ENCODE peak calls at places on chromosomes 12 and 14, in four cellular contexts. A is BJ, S is NCI-H1694 treated with DMSO at 0.1 percent for 48 hours, E is astrocyte of the cerebellum. B is an unnamed sample.

GRCh38 chr14:102764220-102764671 is 13.0 kb upstream of the TRAF3 start:
- DNase-seq in A (no peak), S (no peak), E (no peak), B (no peak)

GRCh38 chr12:9866786-9867379 is 2.3 kb downstream of the CLEC2B start:
- DNase-seq in A (no peak), S (no peak), E (no peak), B (no peak)

GRCh38 chr12:62720661-62721330 is 214.2 kb downstream of the PPM1H start:
- DNase-seq in A (no peak), S (peak), E (no peak), B (no peak)

GRCh38 chr12:54879132-54879531 is 24.8 kb downstream of the MUCL1 start:
- DNase-seq in A (no peak), S (no peak), E (no peak), B (no peak)

GRCh38 chr14:88005978-88006851 is 1.3 kb downstream of the GPR65 start:
- DNase-seq in A (no peak), S (no peak), E (no peak), B (no peak)

GRCh38 chr14:76920572-76921175 is 94.5 kb downstream of the LRRC74A start:
- DNase-seq in A (no peak), S (peak), E (no peak), B (no peak)

GRCh38 chr12:52675301-52675701 is 4.9 kb downstream of the KRT1 start:
- DNase-seq in A (no peak), S (no peak), E (no peak), B (no peak)

GRCh38 chr12:117255386-117255785 is 65.1 kb upstream of the FBXO21 start:
- DNase-seq in A (no peak), S (no peak), E (no peak), B (no peak)

GRCh38 chr12:41473441-41473840 is 285.3 kb downstream of the PDZRN4 start:
- DNase-seq in A (no peak), S (no peak), E (no peak), B (no peak)

GRCh38 chr14:72753879-72754400 is 140.0 kb downstream of the DPF3 start:
- DNase-seq in A (no peak), S (no peak), E (no peak), B (no peak)

GRCh38 chr14:106538193-106538592 is 1011.8 kb downstream of the TMEM121 start:
- DNase-seq in A (no peak), S (no peak), E (no peak), B (no peak)

GRCh38 chr12:123897221-123897620 is 75.4 kb downstream of the CCDC92 start:
- DNase-seq in A (peak), S (no peak), E (peak), B (no peak)

GRCh38 chr14:54567224-54567633 is 301 bp downstream of the SAMD4A start:
- DNase-seq in A (no peak), S (no peak), E (no peak), B (no peak)

GRCh38 chr12:130456375-130457199 is 118.9 kb downstream of the PIWIL1 start:
- DNase-seq in A (no peak), S (peak), E (no peak), B (no peak)

GRCh38 chr12:53927220-53928029 is 11.2 kb upstream of the HOXC13 start:
- DNase-seq in A (no peak), S (no peak), E (no peak), B (no peak)

GRCh38 chr12:41604830-41605229 is 416.7 kb downstream of the PDZRN4 start:
- DNase-seq in A (no peak), S (no peak), E (no peak), B (no peak)

GRCh38 chr12:27573972-27574371 is 50.0 kb downstream of the PPFIBP1 start:
- DNase-seq in A (peak), S (no peak), E (peak), B (no peak)

GRCh38 chr14:57976701-57977100 is 110.8 kb upstream of the SLC35F4 start:
- DNase-seq in A (no peak), S (no peak), E (no peak), B (no peak)

GRCh38 chr12:72094490-72094889 is 155.8 kb downstream of the TPH2 start:
- DNase-seq in A (no peak), S (no peak), E (no peak), B (no peak)

GRCh38 chr14:63893701-63894458 is 41.1 kb downstream of the SYNE2 start:
- DNase-seq in A (peak), S (no peak), E (peak), B (no peak)

GRCh38 chr14:62126885-62127478 is 364.8 kb downstream of the SNAPC1 start:
- DNase-seq in A (no peak), S (peak), E (peak), B (no peak)

GRCh38 chr12:120467439-120467838 is 2.1 kb downstream of the SRSF9 start:
- DNase-seq in A (no peak), S (no peak), E (no peak), B (no peak)

GRCh38 chr14:99668998-99669314 is 15.1 kb upstream of the CYP46A1 start:
- DNase-seq in A (no peak), S (no peak), E (no peak), B (no peak)

GRCh38 chr12:31647106-31647505 is 12.4 kb upstream of the ETFBKMT start:
- DNase-seq in A (peak), S (no peak), E (no peak), B (no peak)

GRCh38 chr14:100407376-100408102 is 84.4 kb downstream of the SLC25A47 start:
- DNase-seq in A (no peak), S (no peak), E (no peak), B (no peak)

GRCh38 chr14:69818760-69819191 is 21.7 kb upstream of the SLC10A1 start:
- DNase-seq in A (peak), S (peak), E (peak), B (no peak)

GRCh38 chr12:89151536-89151935 is 200.8 kb downstream of the DUSP6 start:
- DNase-seq in A (no peak), S (no peak), E (no peak), B (no peak)

GRCh38 chr12:104677441-104678089 is 220.8 kb downstream of the CHST11 start:
- DNase-seq in A (no peak), S (no peak), E (no peak), B (no peak)

GRCh38 chr14:92323031-92323915 is at the start of gene SLC24A4:
- DNase-seq in A (no peak), S (peak), E (no peak), B (no peak)

GRCh38 chr12:100826323-100826722 is 31.7 kb downstream of the ANO4 start:
- DNase-seq in A (no peak), S (no peak), E (peak), B (no peak)

GRCh38 chr14:75648066-75648838 is 12.4 kb downstream of the ERG28 start:
- DNase-seq in A (peak), S (no peak), E (peak), B (no peak)

GRCh38 chr14:96267916-96268315 is 11.9 kb downstream of the BDKRB1 start:
- DNase-seq in A (no peak), S (peak), E (no peak), B (peak)

GRCh38 chr12:8680533-8680932 is 17.3 kb upstream of the RIMKLB start:
- DNase-seq in A (no peak), S (no peak), E (no peak), B (no peak)

GRCh38 chr14:91509083-91509877 is 830 bp downstream of the PPP4R3A start:
- DNase-seq in A (no peak), S (no peak), E (no peak), B (no peak)

GRCh38 chr12:93776581-93777018 is 99.4 kb downstream of the CRADD start:
- DNase-seq in A (peak), S (no peak), E (no peak), B (no peak)

B was measured in vagina.